ENCODE peak calls at places on chromosome 1, in four cellular contexts. One of them, this sample, is unnamed.

GRCh38 chr1:151721788-151722510 is 627 bp downstream of the RIIAD1 start:
- DNase-seq in H1: no peak
- DNase-seq in AG04449: no peak
- DNase-seq in mesothelial cell of epicardium: no peak
- DNase-seq in this sample: no peak

GRCh38 chr1:160120797-160121196 is 5.2 kb downstream of the ATP1A2 start:
- DNase-seq in H1: no peak
- DNase-seq in mesothelial cell of epicardium: no peak
- DNase-seq in AG04449: no peak
- DNase-seq in this sample: no peak

GRCh38 chr1:73813726-73814125 is 384.2 kb downstream of the LRRIQ3 start:
- DNase-seq in AG04449: no peak
- DNase-seq in H1: no peak
- DNase-seq in mesothelial cell of epicardium: no peak
- DNase-seq in this sample: no peak

GRCh38 chr1:5522605-5523145 is 469.6 kb downstream of the NPHP4 start:
- DNase-seq in AG04449: no peak
- DNase-seq in H1: no peak
- DNase-seq in mesothelial cell of epicardium: no peak
- DNase-seq in this sample: no peak

GRCh38 chr1:1238702-1239178 is 6.7 kb downstream of the B3GALT6 start:
- DNase-seq in H1: no peak
- DNase-seq in AG04449: no peak
- DNase-seq in mesothelial cell of epicardium: no peak
- DNase-seq in this sample: no peak

GRCh38 chr1:227732586-227733308 is 2.4 kb downstream of the JMJD4 start:
- DNase-seq in AG04449: no peak
- DNase-seq in H1: no peak
- DNase-seq in mesothelial cell of epicardium: no peak
- DNase-seq in this sample: no peak

GRCh38 chr1:64265141-64265540 is 61.7 kb downstream of the UBE2U start:
- DNase-seq in AG04449: no peak
- DNase-seq in H1: no peak
- DNase-seq in mesothelial cell of epicardium: no peak
- DNase-seq in this sample: no peak

GRCh38 chr1:38727629-38728175 is 131.9 kb downstream of the RRAGC start:
- DNase-seq in mesothelial cell of epicardium: no peak
- DNase-seq in H1: no peak
- DNase-seq in AG04449: no peak
- DNase-seq in this sample: no peak

GRCh38 chr1:195195423-195196057 is 1412.7 kb downstream of the KCNT2 start:
- DNase-seq in AG04449: no peak
- DNase-seq in mesothelial cell of epicardium: no peak
- DNase-seq in H1: no peak
- DNase-seq in this sample: no peak

GRCh38 chr1:65508051-65508450 is 87.6 kb downstream of the LEPR start:
- DNase-seq in mesothelial cell of epicardium: no peak
- DNase-seq in AG04449: no peak
- DNase-seq in H1: no peak
- DNase-seq in this sample: no peak

GRCh38 chr1:198663996-198664789 is 25.4 kb downstream of the PTPRC start:
- DNase-seq in AG04449: no peak
- DNase-seq in H1: no peak
- DNase-seq in mesothelial cell of epicardium: no peak
- DNase-seq in this sample: no peak

GRCh38 chr1:61391730-61392129 is 309.4 kb downstream of the NFIA start:
- DNase-seq in AG04449: no peak
- DNase-seq in mesothelial cell of epicardium: no peak
- DNase-seq in H1: no peak
- DNase-seq in this sample: no peak

GRCh38 chr1:89989791-89990190 is 5.1 kb upstream of the ZNF326 start:
- DNase-seq in mesothelial cell of epicardium: no peak
- DNase-seq in AG04449: no peak
- DNase-seq in H1: no peak
- DNase-seq in this sample: no peak

GRCh38 chr1:239386453-239387303 is at the start of gene CHRM3:
- DNase-seq in H1: peak; percentile 56
- DNase-seq in mesothelial cell of epicardium: peak; percentile 76
- DNase-seq in AG04449: no peak
- DNase-seq in this sample: peak; percentile 54

GRCh38 chr1:53946252-53947171 is at the start of gene LRRC42:
- DNase-seq in AG04449: no peak
- DNase-seq in H1: peak; percentile 34
- DNase-seq in mesothelial cell of epicardium: no peak
- DNase-seq in this sample: no peak

DNA sequence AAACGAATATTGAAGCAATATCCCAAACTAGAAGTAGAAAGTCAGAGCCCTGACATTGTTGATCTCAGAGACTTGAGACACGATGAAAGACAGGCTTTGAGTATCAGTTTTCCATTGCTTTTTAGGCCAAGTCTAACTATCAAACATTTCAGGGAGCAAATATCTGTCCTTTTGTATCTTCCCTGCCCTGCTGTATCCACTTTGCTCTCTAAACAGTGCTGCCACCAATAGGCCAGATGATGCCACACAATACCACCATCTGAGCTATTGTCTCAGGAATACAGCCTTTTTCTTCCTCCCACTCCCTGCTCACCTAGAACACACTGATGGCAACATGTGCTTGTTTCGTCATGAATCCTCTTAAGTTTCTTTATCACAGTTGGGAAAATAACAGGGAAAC is 62.6 kb upstream of the SPAG17 start:
- DNase-seq in AG04449: no peak
- DNase-seq in H1: no peak
- DNase-seq in mesothelial cell of epicardium: no peak
- DNase-seq in this sample: no peak
- TF ChIP-seq CTCF in AG04449: peak; percentile 59
- TF ChIP-seq CTCF in H1: peak; percentile 44
- TF ChIP-seq CTCF in mesothelial cell of epicardium: no peak
- TF ChIP-seq CTCF in this sample: peak; percentile 26

GRCh38 chr1:177426533-177426932 is 255.8 kb downstream of the BRINP2 start:
- DNase-seq in mesothelial cell of epicardium: no peak
- DNase-seq in AG04449: no peak
- DNase-seq in H1: no peak
- DNase-seq in this sample: no peak

GRCh38 chr1:177431123-177431522 is 260.4 kb downstream of the BRINP2 start:
- DNase-seq in AG04449: no peak
- DNase-seq in mesothelial cell of epicardium: no peak
- DNase-seq in H1: no peak
- DNase-seq in this sample: no peak

GRCh38 chr1:177432897-177433296 is 262.1 kb downstream of the BRINP2 start:
- DNase-seq in mesothelial cell of epicardium: no peak
- DNase-seq in H1: no peak
- DNase-seq in AG04449: no peak
- DNase-seq in this sample: no peak

GRCh38 chr1:177425241-177425640 is 254.5 kb downstream of the BRINP2 start:
- DNase-seq in AG04449: no peak
- DNase-seq in mesothelial cell of epicardium: no peak
- DNase-seq in H1: no peak
- DNase-seq in this sample: no peak

DNA sequence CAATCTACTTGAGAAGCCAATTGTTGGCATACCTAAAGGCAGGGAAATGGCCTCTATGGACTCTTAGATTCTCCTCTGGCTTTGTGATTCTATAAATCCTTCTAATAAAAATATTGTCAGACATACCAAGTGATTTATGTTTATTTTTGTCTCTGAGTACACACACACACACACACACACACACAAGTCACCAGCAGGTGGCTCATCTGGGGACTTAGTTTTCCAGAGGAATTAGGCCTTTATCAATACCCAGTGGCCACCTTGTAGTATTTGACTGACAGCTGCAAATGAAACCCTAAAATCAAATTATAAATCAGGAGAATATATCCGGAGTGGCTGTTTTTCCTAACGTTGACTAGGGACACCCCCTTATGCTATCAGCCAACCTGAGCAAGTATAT is 258.5 kb downstream of the BRINP2 start:
- DNase-seq in mesothelial cell of epicardium: no peak
- DNase-seq in H1: no peak
- DNase-seq in AG04449: no peak
- DNase-seq in this sample: no peak
- TF ChIP-seq CTCF in mesothelial cell of epicardium: no peak
- TF ChIP-seq CTCF in H1: no peak
- TF ChIP-seq CTCF in AG04449: no peak
- TF ChIP-seq CTCF in this sample: peak; percentile 15

GRCh38 chr1:29575826-29576225 is 339.5 kb downstream of the PTPRU start:
- DNase-seq in mesothelial cell of epicardium: no peak
- DNase-seq in AG04449: no peak
- DNase-seq in H1: no peak
- DNase-seq in this sample: no peak

GRCh38 chr1:29579821-29580425 is 343.6 kb downstream of the PTPRU start:
- DNase-seq in AG04449: peak; percentile 46
- DNase-seq in mesothelial cell of epicardium: no peak
- DNase-seq in H1: no peak
- DNase-seq in this sample: no peak

GRCh38 chr1:29576510-29576909 is 340.2 kb downstream of the PTPRU start:
- DNase-seq in AG04449: no peak
- DNase-seq in mesothelial cell of epicardium: no peak
- DNase-seq in H1: no peak
- DNase-seq in this sample: no peak

GRCh38 chr1:29575277-29575676 is 339.0 kb downstream of the PTPRU start:
- DNase-seq in mesothelial cell of epicardium: no peak
- DNase-seq in AG04449: no peak
- DNase-seq in H1: no peak
- DNase-seq in this sample: no peak

DNA sequence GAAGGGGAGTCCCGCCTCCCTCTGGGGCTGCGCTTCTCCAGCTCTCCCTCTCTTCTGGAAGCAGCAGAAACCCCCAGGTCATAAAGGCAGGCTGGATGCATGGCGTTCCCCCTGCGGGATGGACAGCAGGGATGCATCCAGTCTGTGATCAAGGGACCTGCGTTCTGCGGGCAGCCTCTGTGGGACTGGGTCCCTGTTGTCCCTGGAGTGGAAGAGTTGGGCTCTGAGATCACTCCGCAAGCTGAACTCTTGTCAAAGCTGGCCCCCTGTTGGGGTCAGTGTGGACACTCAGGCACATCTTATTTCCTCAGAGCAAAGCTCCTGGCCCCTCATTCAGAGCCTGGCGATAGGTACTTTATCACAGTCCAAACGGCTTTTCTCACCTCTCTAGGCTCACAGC is 341.2 kb downstream of the PTPRU start:
- DNase-seq in AG04449: no peak
- DNase-seq in H1: no peak
- DNase-seq in mesothelial cell of epicardium: no peak
- DNase-seq in this sample: no peak
- TF ChIP-seq CTCF in AG04449: no peak
- TF ChIP-seq CTCF in H1: no peak
- TF ChIP-seq CTCF in mesothelial cell of epicardium: no peak
- TF ChIP-seq CTCF in this sample: no peak

DNA sequence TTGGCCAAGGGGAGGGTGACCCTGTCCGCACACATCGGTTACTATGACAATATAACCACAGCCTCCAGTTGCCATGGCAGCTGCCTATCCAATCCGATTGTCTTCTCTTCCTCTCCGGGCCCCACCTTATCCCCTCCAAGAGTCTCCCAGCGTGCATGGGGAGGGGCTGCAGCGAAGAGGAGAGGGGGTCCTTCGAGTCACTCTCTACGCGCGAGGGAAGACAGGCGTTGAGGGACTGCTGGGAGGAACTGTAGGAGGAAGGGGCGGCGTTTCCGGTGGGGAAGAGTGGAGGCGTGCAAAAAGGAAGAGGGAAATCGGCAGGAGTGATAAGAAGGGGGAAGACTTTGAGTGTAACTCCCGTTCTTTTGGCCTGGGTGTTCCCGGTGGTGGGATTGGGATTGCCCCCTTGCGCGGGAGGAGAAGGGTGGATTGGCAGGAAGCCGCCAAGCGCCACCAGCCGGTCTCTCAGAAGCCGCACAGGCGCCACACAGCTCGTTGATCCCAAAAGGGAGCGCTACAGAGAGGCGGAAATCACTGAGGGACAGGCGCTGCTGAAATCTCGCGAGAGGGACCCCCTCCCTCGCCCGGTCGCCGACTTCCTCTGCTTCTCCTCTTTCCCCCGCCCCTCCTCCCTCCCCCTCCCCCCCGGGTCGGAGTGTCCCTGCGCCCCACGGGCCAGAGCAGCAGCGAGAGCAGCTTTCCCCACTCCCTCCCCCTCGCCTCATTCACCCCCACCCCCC is 381 bp upstream of the SMG7 start:
- DNase-seq in mesothelial cell of epicardium: peak; percentile 95
- DNase-seq in H1: peak; percentile 97
- DNase-seq in AG04449: peak; percentile 92
- DNase-seq in this sample: peak; percentile 96
- TF ChIP-seq CTCF in mesothelial cell of epicardium: no peak
- TF ChIP-seq CTCF in H1: no peak
- TF ChIP-seq CTCF in AG04449: peak; percentile 4
- TF ChIP-seq CTCF in this sample: peak; percentile 16

GRCh38 chr1:236064674-236065508 is at the start of gene NID1:
- DNase-seq in AG04449: no peak
- DNase-seq in mesothelial cell of epicardium: peak; percentile 69
- DNase-seq in H1: peak; percentile 39
- DNase-seq in this sample: peak; percentile 64
- TF ChIP-seq CTCF in AG04449: peak; percentile 37
- TF ChIP-seq CTCF in mesothelial cell of epicardium: no peak
- TF ChIP-seq CTCF in H1: peak; percentile 4
- TF ChIP-seq CTCF in this sample: peak; percentile 34

GRCh38 chr1:26279598-26280332 is at the start of gene SH3BGRL3:
- DNase-seq in AG04449: no peak
- DNase-seq in mesothelial cell of epicardium: peak; percentile 81
- DNase-seq in H1: no peak
- DNase-seq in this sample: peak; percentile 58
- TF ChIP-seq CTCF in AG04449: peak; percentile 75
- TF ChIP-seq CTCF in mesothelial cell of epicardium: no peak
- TF ChIP-seq CTCF in H1: peak; percentile 57
- TF ChIP-seq CTCF in this sample: peak; percentile 33